ENCODE peak calls at places on chromosomes 13 and 19, in eight cellular contexts. R is heart right ventricle; Q is CD4-positive, CD25-positive, alpha-beta regulatory T cell; M is A549; I is left ventricle myocardium inferior; L is upper lobe of right lung; A is endodermal cell; Y is brain microvascular endothelial cell. V is an unnamed sample.

GRCh38 chr19:30608471-30608870 is 236.3 kb downstream of the ZNF536 start:
- DNase-seq in L (no peak), A (no peak), M (no peak), Q (no peak), R (no peak), Y (no peak), I (no peak), V (no peak)

GRCh38 chr19:3056454-3057016 is 5.8 kb downstream of the TLE5 start:
- DNase-seq in M (peak; percentile 68), Q (no peak), Y (no peak), I (no peak), R (no peak), A (peak; percentile 86), L (no peak), V (no peak)

GRCh38 chr13:100128373-100128772 is 39.5 kb downstream of the PCCA start:
- DNase-seq in R (no peak), Q (no peak), Y (peak; percentile 82), M (peak; percentile 12), I (no peak), A (no peak), L (no peak), V (no peak)

GRCh38 chr13:44470623-44471562 is 97.3 kb downstream of the SERP2 start:
- DNase-seq in L (no peak), R (no peak), M (peak; percentile 36), A (no peak), Y (no peak), Q (peak; percentile 24), I (no peak), V (no peak)

GRCh38 chr13:45721203-45721731 is 19.1 kb downstream of the CBY2 start:
- DNase-seq in Q (no peak), A (no peak), L (no peak), Y (no peak), M (no peak), R (no peak), I (no peak), V (no peak)

GRCh38 chr13:112165712-112166111 is 98.8 kb downstream of the SOX1 start:
- DNase-seq in Q (no peak), L (peak; percentile 29), M (no peak), Y (no peak), R (no peak), A (peak; percentile 54), I (no peak), V (no peak)

GRCh38 chr13:70527553-70527952 is 419.3 kb upstream of the KLHL1 start:
- DNase-seq in M (no peak), A (no peak), Q (no peak), Y (no peak), R (no peak), I (no peak), L (no peak), V (no peak)

GRCh38 chr19:42270346-42271044 is 1.4 kb downstream of the CIC start:
- DNase-seq in Q (peak; percentile 66), L (peak; percentile 80), R (no peak), I (no peak), Y (peak; percentile 70), M (peak; percentile 83), A (no peak), V (no peak)

DNA sequence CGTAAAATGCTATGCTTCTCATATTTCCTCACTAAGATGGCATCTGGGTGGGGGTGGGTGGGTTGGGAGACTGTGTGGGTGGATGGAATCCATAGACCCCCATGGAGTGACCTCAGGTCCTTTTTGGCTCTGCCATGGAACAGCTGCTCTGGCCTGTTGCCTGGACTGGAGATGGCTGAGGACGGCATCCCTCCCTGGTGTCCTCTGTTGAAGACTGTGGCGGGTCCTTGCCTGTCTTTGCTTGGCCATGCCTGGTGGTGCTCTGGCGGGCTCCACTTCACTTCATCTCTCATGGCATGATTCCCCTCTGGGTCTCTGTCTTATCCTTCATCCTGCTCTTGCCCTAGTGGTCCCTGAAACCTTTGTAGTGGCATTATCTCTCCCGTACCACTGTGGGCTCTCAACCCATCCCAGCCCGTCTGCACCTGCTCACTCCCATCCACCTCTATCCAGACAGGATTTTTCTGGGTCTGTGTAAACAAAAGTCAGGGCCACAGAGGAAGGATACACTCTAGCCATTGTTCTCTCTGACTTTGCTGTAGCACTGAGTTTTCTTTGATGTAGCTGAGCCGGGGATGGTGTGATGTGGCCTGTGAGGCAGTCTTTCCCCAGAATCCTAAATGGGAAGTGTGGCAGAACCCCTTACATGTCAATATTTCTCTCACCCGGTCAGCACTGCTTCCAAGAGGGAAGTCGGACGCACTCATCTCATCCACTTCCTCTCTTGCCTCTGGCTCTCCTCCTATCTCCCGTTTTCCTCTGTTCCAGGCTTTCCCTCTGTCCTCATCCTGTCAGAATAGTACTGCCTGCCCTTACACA is 36.1 kb downstream of the WDFY2 start:
- DNase-seq in Y (no peak), Q (no peak), I (peak; percentile 38), L (no peak), R (peak; percentile 29), M (no peak), A (no peak), V (no peak)
- H3K4me3 ChIP-seq in Y (no peak overlapping the region), Q (no peak overlapping the region), I (no peak overlapping the region), L (no peak overlapping the region), R (no peak overlapping the region), M (no peak overlapping the region), A (no peak overlapping the region), V (no peak overlapping the region)

GRCh38 chr13:49998714-49999624 is 2.1 kb downstream of the TRIM13 start:
- DNase-seq in Q (no peak), M (no peak), R (no peak), A (peak; percentile 83), I (no peak), L (no peak), Y (no peak), V (no peak)
- H3K4me3 ChIP-seq in Q (peak overlapping the region; percentile 94), M (peak overlapping the region; percentile 76), R (peak overlapping the region; percentile 77), A (peak overlapping the region; percentile 98), I (peak overlapping the region; percentile 91), L (peak overlapping the region; percentile 71), Y (peak overlapping the region; percentile 90), V (peak overlapping the region; percentile 78)

GRCh38 chr19:17831419-17831888 is 10.1 kb upstream of the INSL3 start:
- DNase-seq in L (no peak), Y (no peak), I (no peak), A (no peak), Q (no peak), M (no peak), R (no peak), V (no peak)
- H3K4me3 ChIP-seq in L (no peak overlapping the region), Y (peak overlapping the region; percentile 36), I (peak overlapping the region; percentile 21), A (peak overlapping the region; percentile 73), Q (no peak overlapping the region), M (no peak overlapping the region), R (no peak overlapping the region), V (no peak overlapping the region)

GRCh38 chr19:39412867-39413268 is 399 bp downstream of the PLEKHG2 start:
- DNase-seq in L (no peak), A (no peak), I (no peak), M (no peak), R (no peak), Q (no peak), Y (no peak), V (no peak)
- H3K4me3 ChIP-seq in L (peak overlapping the region; percentile 81), A (peak overlapping the region; percentile 98), I (peak overlapping the region; percentile 87), M (peak overlapping the region; percentile 67), R (peak overlapping the region; percentile 76), Q (peak overlapping the region; percentile 72), Y (peak overlapping the region; percentile 91), V (peak overlapping the region; percentile 82)

GRCh38 chr19:54211214-54211613 is 10.6 kb downstream of the RPS9 start:
- DNase-seq in I (no peak), R (no peak), Q (no peak), Y (no peak), M (no peak), L (no peak), A (no peak), V (no peak)
- H3K4me3 ChIP-seq in I (no peak overlapping the region), R (no peak overlapping the region), Q (no peak overlapping the region), Y (no peak overlapping the region), M (no peak overlapping the region), L (peak overlapping the region; percentile 12), A (no peak overlapping the region), V (no peak overlapping the region)

DNA sequence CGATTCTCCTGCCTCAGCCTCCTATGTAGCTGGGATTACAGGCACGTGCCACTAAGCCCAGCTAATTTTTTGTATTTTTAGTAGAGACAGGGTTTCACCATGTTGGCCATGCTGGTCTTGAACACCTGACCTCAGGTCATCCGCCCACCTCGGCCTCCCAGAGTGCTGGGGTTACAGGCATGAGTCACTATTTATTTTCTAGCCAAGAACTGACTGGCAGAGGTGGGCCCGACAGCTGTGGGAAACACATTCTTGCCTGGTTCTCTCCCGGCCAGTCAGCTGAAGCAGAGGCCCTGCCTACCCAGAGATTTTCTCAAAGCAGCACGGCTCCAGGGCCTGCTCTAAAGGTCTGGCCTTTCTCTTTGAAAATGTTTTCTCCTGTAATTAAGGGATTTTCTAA is 108.0 kb downstream of the KCTD15 start:
- DNase-seq in M (peak; percentile 31), R (no peak), Y (peak; percentile 53), L (no peak), A (peak; percentile 87), Q (no peak), I (no peak), V (no peak)
- H3K4me3 ChIP-seq in M (no peak overlapping the region), R (no peak overlapping the region), Y (no peak overlapping the region), L (no peak overlapping the region), A (peak overlapping the region; percentile 77), Q (no peak overlapping the region), I (no peak overlapping the region), V (no peak overlapping the region)

GRCh38 chr19:5983367-5983955 is 5.5 kb upstream of the RANBP3 start:
- DNase-seq in Y (no peak), R (no peak), A (no peak), M (no peak), L (no peak), Q (no peak), I (no peak), V (no peak)
- H3K4me3 ChIP-seq in Y (no peak overlapping the region), R (no peak overlapping the region), A (no peak overlapping the region), M (no peak overlapping the region), L (no peak overlapping the region), Q (peak overlapping the region; percentile 65), I (no peak overlapping the region), V (no peak overlapping the region)

V was measured in LNCaP clone FGC.